ENCODE peak calls at places on chromosomes 16 and 17, in ten cellular contexts. Q is left colon, T is HEK293T, D is T-helper 1 cell, V is GM12865, N is NCI-H1105 treated with DMSO at 0.1 percent for 48 hours, Y is Daoy, A is PC-9, L is SW 1271, X is NCI-H510A treated with DMSO at 0.1 percent for 48 hours. S is an unnamed sample.

GRCh38 chr17:79006001-79006400 is 3.6 kb downstream of the CANT1 start:
- DNase-seq in Y (no peak), Q (peak; percentile 64), N (no peak), X (no peak), D (no peak), V (no peak), L (no peak), T (no peak), A (no peak), S (no peak)

GRCh38 chr17:44558349-44559287 is 1.3 kb downstream of the FZD2 start:
- DNase-seq in X (no peak), V (no peak), D (no peak), Y (no peak), T (no peak), L (no peak), Q (no peak), N (no peak), A (no peak), S (no peak)

GRCh38 chr17:62100050-62100449 is 35.0 kb upstream of the MED13 start:
- DNase-seq in V (no peak), Q (no peak), A (no peak), T (no peak), X (no peak), N (no peak), Y (no peak), D (no peak), L (no peak), S (no peak)

GRCh38 chr16:25570131-25570530 is 121.6 kb upstream of the HS3ST4 start:
- DNase-seq in Q (no peak), D (no peak), V (no peak), A (no peak), X (no peak), Y (no peak), T (no peak), N (no peak), L (no peak), S (no peak)

GRCh38 chr17:20095366-20096080 is 86.4 kb downstream of the SPECC1 start:
- DNase-seq in X (peak; percentile 80), Q (no peak), Y (peak; percentile 55), V (no peak), L (no peak), A (peak; percentile 19), N (peak; percentile 57), T (peak; percentile 70), D (no peak), S (no peak)

GRCh38 chr17:13113821-13114525 is 96.1 kb upstream of the ELAC2 start:
- DNase-seq in T (no peak), Y (no peak), N (no peak), V (no peak), D (no peak), Q (no peak), A (no peak), L (no peak), X (no peak), S (no peak)

GRCh38 chr16:60686824-60687223 is 1349.4 kb downstream of the CDH8 start:
- DNase-seq in L (no peak), Y (no peak), N (no peak), Q (no peak), V (no peak), X (no peak), A (no peak), D (no peak), T (no peak), S (no peak)

GRCh38 chr17:47066095-47066494 is 87.0 kb upstream of the RPRML start:
- DNase-seq in N (no peak), Y (no peak), L (no peak), A (no peak), X (no peak), Q (no peak), D (no peak), T (no peak), V (no peak), S (no peak)

GRCh38 chr16:57999971-58000705 is at the start of gene ZNF319:
- DNase-seq in L (no peak), Q (no peak), N (no peak), V (no peak), D (peak; percentile 11), T (no peak), A (no peak), X (no peak), Y (no peak), S (peak; percentile 66)

GRCh38 chr17:1562178-1562643 is 381 bp downstream of the PITPNA start:
- DNase-seq in Y (no peak), V (no peak), T (no peak), Q (no peak), A (no peak), X (peak; percentile 22), N (no peak), L (no peak), D (no peak), S (no peak)

GRCh38 chr17:38421224-38421841 is 6.9 kb upstream of the ARHGAP23 start:
- DNase-seq in V (no peak), A (no peak), T (no peak), L (no peak), Q (no peak), D (no peak), Y (no peak), X (no peak), N (no peak), S (no peak)

GRCh38 chr16:82587289-82587688 is 39.5 kb upstream of the CDH13 start:
- DNase-seq in X (no peak), T (no peak), N (no peak), V (no peak), A (no peak), Q (no peak), Y (no peak), D (no peak), L (no peak), S (no peak)

GRCh38 chr16:53921042-53921441 is 217.1 kb downstream of the FTO start:
- DNase-seq in Q (no peak), Y (no peak), A (no peak), X (no peak), T (no peak), L (no peak), D (no peak), N (no peak), V (no peak), S (no peak)

GRCh38 chr17:57811633-57812280 is 38.1 kb downstream of the MRPS23 start:
- DNase-seq in Q (no peak), L (no peak), X (peak; percentile 41), D (no peak), N (peak; percentile 55), Y (peak; percentile 10), A (no peak), T (peak; percentile 52), V (no peak), S (peak; percentile 47)

GRCh38 chr16:83964684-83965443 is 3.2 kb upstream of the NECAB2 start:
- DNase-seq in D (no peak), V (no peak), T (no peak), A (no peak), X (no peak), N (no peak), L (no peak), Y (no peak), Q (no peak), S (no peak)

GRCh38 chr16:68848786-68849185 is 5.5 kb downstream of the TANGO6 start:
- DNase-seq in T (no peak), L (no peak), Q (no peak), A (no peak), D (no peak), V (no peak), Y (no peak), X (no peak), N (no peak), S (no peak)

GRCh38 chr17:77148109-77148958 is 7.6 kb downstream of the SEC14L1 start:
- DNase-seq in N (no peak), T (no peak), D (no peak), V (no peak), X (no peak), L (no peak), A (no peak), Y (no peak), Q (no peak), S (no peak)

GRCh38 chr16:84450176-84450865 is 54.1 kb downstream of the MEAK7 start:
- DNase-seq in Y (no peak), L (no peak), X (no peak), V (no peak), T (no peak), A (no peak), D (no peak), Q (no peak), N (no peak), S (no peak)

GRCh38 chr17:52025231-52025630 is 133.3 kb downstream of the CA10 start:
- DNase-seq in Q (no peak), A (no peak), D (no peak), V (no peak), X (no peak), N (no peak), Y (no peak), L (no peak), T (no peak), S (no peak)

GRCh38 chr17:62792122-62792800 is 15.9 kb downstream of the MARCHF10 start:
- DNase-seq in V (no peak), D (no peak), Q (no peak), A (peak; percentile 67), T (no peak), X (no peak), Y (peak; percentile 91), L (peak; percentile 27), N (no peak), S (no peak)

GRCh38 chr17:27996157-27997043 is 46.1 kb upstream of the NLK start:
- DNase-seq in T (no peak), D (no peak), X (no peak), A (no peak), N (peak; percentile 61), Y (no peak), V (no peak), L (no peak), Q (no peak), S (no peak)

GRCh38 chr16:15526097-15526496 is 91.7 kb downstream of the BMERB1 start:
- DNase-seq in V (no peak), Y (no peak), N (no peak), X (no peak), Q (no peak), A (no peak), T (no peak), D (no peak), L (no peak), S (no peak)

GRCh38 chr16:69329369-69330285 is 761 bp downstream of the PDF start:
- DNase-seq in T (no peak), Q (no peak), V (peak; percentile 52), X (no peak), D (peak; percentile 37), A (no peak), Y (no peak), L (no peak), N (no peak), S (peak; percentile 72)

GRCh38 chr17:71846561-71846960 is 274.3 kb upstream of the SOX9 start:
- DNase-seq in A (no peak), T (no peak), X (no peak), Q (no peak), L (no peak), Y (peak; percentile 5), D (no peak), V (no peak), N (peak; percentile 69), S (no peak)

GRCh38 chr17:30379303-30380105 is 777 bp downstream of the CPD start:
- DNase-seq in X (peak; percentile 23), V (peak; percentile 22), N (no peak), L (no peak), Q (peak; percentile 31), D (peak; percentile 8), A (no peak), Y (peak; percentile 13), T (peak; percentile 9), S (peak; percentile 47)

GRCh38 chr16:49345829-49346228 is 27.8 kb upstream of the C16orf78 start:
- DNase-seq in L (no peak), D (no peak), T (no peak), V (peak; percentile 26), Y (no peak), A (no peak), Q (no peak), N (no peak), X (no peak), S (peak; percentile 61)

GRCh38 chr16:491225-491919 is 36.1 kb upstream of the CAPN15 start:
- DNase-seq in A (no peak), N (no peak), T (no peak), D (no peak), V (peak; percentile 88), Q (no peak), L (no peak), X (peak; percentile 60), Y (no peak), S (peak; percentile 88)

GRCh38 chr16:84699147-84699711 is 571 bp upstream of the USP10 start:
- DNase-seq in D (no peak), N (no peak), Y (peak; percentile 9), Q (no peak), V (no peak), X (no peak), L (no peak), T (peak; percentile 31), A (no peak), S (peak; percentile 60)

S was measured in Karpas-422.